ENCODE peak calls at places on chromosome 10, in seven cellular contexts. O, I, V, J, N, D and Z are unnamed samples.
A peak's percentile ranks its signal among the peaks of the same experiment; 100 is the strongest.

GRCh38 chr10:59854571-59854970 is 51.8 kb downstream of the CCDC6 start:
- DNase-seq in I (no peak), D (no peak), J (no peak), N (no peak), O (no peak), V (no peak), Z (no peak)

GRCh38 chr10:47042815-47043750 is 131.9 kb downstream of the PTPN20 start:
- DNase-seq in V (no peak), I (no peak), J (no peak), O (no peak), N (no peak), D (no peak), Z (no peak)

GRCh38 chr10:85642421-85643170 is 724.0 kb downstream of the GRID1 start:
- DNase-seq in N (peak; percentile 45), D (no peak), O (no peak), I (no peak), J (peak; percentile 47), V (peak; percentile 73), Z (peak; percentile 62)

GRCh38 chr10:69628876-69629275 is 1.2 kb upstream of the FAM241B start:
- DNase-seq in I (no peak), J (no peak), D (no peak), V (no peak), N (no peak), O (no peak), Z (no peak)

GRCh38 chr10:117163061-117163953 is 25.2 kb upstream of the VAX1 start:
- DNase-seq in D (no peak), I (no peak), V (no peak), N (no peak), J (no peak), O (peak; percentile 36), Z (no peak)

GRCh38 chr10:92690211-92691041 is 671 bp downstream of the HHEX start:
- DNase-seq in O (peak; percentile 43), D (peak; percentile 69), N (peak; percentile 33), J (no peak), V (peak; percentile 27), I (no peak), Z (peak; percentile 92)

GRCh38 chr10:44047361-44047760 is 337.5 kb downstream of the CXCL12 start:
- DNase-seq in N (no peak), D (no peak), O (no peak), I (no peak), V (no peak), J (no peak), Z (no peak)

GRCh38 chr10:96118604-96119450 is 11.3 kb upstream of the ZNF518A start:
- DNase-seq in J (no peak), V (no peak), N (no peak), D (no peak), I (no peak), O (no peak), Z (no peak)

GRCh38 chr10:88389456-88389855 is 193.7 kb downstream of the RNLS start:
- DNase-seq in V (peak; percentile 73), O (no peak), J (no peak), D (peak; percentile 73), I (no peak), N (peak; percentile 50), Z (no peak)

GRCh38 chr10:21750424-21750823 is 216.4 kb downstream of the MLLT10 start:
- DNase-seq in D (no peak), O (no peak), J (no peak), N (no peak), V (no peak), I (no peak), Z (no peak)

GRCh38 chr10:51960494-51960895 is 261.1 kb upstream of the CSTF2T start:
- DNase-seq in O (no peak), D (peak; percentile 76), J (no peak), N (peak; percentile 53), V (peak; percentile 49), I (no peak), Z (no peak)

GRCh38 chr10:2915412-2915811 is 151.9 kb upstream of the PFKP start:
- DNase-seq in O (no peak), I (no peak), D (no peak), N (no peak), V (no peak), J (no peak), Z (no peak)

GRCh38 chr10:5211696-5212095 is 15.1 kb downstream of the AKR1C4 start:
- DNase-seq in V (no peak), N (no peak), O (no peak), D (no peak), I (no peak), J (no peak), Z (no peak)

GRCh38 chr10:61301560-61301959 is 151.6 kb downstream of the TMEM26 start:
- DNase-seq in N (no peak), D (peak; percentile 26), V (no peak), I (no peak), O (no peak), J (no peak), Z (no peak)

GRCh38 chr10:1171586-1171985 is 115.4 kb downstream of the WDR37 start:
- DNase-seq in O (no peak), N (no peak), V (no peak), I (no peak), D (no peak), J (no peak), Z (no peak)

GRCh38 chr10:73876566-73876965 is 2.2 kb upstream of the CAMK2G start:
- DNase-seq in O (no peak), J (no peak), I (no peak), N (no peak), D (no peak), V (no peak), Z (no peak)

GRCh38 chr10:75236178-75236825 is 545 bp upstream of the COMTD1 start:
- DNase-seq in O (no peak), V (no peak), N (no peak), J (no peak), I (no peak), D (no peak), Z (peak; percentile 36)
- TF ChIP-seq CTCF in O (no peak), V (peak; percentile 22), N (no peak), J (peak; percentile 1), I (no peak), D (no peak), Z (no peak)

GRCh38 chr10:123689880-123690279 is 23.7 kb downstream of the GPR26 start:
- DNase-seq in O (no peak), N (no peak), D (no peak), I (no peak), J (no peak), V (no peak), Z (no peak)

GRCh38 chr10:123685260-123685659 is 19.1 kb downstream of the GPR26 start:
- DNase-seq in D (no peak), N (no peak), O (no peak), V (no peak), I (no peak), J (no peak), Z (no peak)

GRCh38 chr10:123683865-123684264 is 17.7 kb downstream of the GPR26 start:
- DNase-seq in O (no peak), I (no peak), V (no peak), D (no peak), J (no peak), N (no peak), Z (no peak)

GRCh38 chr10:123683459-123683858 is 17.3 kb downstream of the GPR26 start:
- DNase-seq in N (no peak), V (no peak), J (no peak), I (no peak), D (no peak), O (no peak), Z (no peak)

GRCh38 chr10:123687758-123688157 is 21.6 kb downstream of the GPR26 start:
- DNase-seq in V (no peak), O (no peak), D (no peak), N (no peak), I (no peak), J (no peak), Z (no peak)
- TF ChIP-seq CTCF in V (no peak), O (no peak), D (no peak), N (peak; percentile 31), I (no peak), J (no peak), Z (no peak)

GRCh38 chr10:110059965-110060364 is 52.2 kb downstream of the ADD3 start:
- DNase-seq in N (no peak), I (no peak), O (no peak), D (peak; percentile 36), V (no peak), J (no peak), Z (no peak)
- TF ChIP-seq CTCF in N (no peak), I (no peak), O (no peak), D (no peak), V (no peak), J (no peak), Z (no peak)

DNA sequence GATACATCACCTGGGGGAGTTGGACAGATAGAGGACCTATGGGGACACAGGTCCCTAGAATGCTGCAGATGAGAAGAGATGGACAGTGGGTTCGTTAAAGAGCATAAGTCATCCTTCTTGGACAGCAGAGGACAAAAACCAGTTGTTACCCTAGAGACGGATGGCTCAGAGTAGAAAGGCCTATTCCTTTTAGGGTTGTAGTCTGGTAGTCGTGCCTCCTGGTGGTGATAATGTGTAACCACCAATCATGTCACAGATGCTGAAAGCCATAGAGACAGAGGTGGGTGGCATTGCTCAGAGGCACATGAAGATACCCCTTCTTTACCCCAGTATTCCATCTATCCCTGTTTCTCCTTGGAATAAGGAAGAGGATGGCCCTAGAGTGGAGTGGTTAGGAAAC is 554.6 kb downstream of the SORCS1 start:
- DNase-seq in N (peak; percentile 8), I (no peak), V (no peak), D (no peak), O (no peak), J (no peak), Z (no peak)
- TF ChIP-seq CTCF in N (peak; percentile 77), I (no peak), V (no peak), D (no peak), O (peak; percentile 38), J (no peak), Z (no peak)

GRCh38 chr10:42830237-42830636 is 47.6 kb downstream of the BMS1 start:
- DNase-seq in I (no peak), O (no peak), V (no peak), N (no peak), J (no peak), D (no peak), Z (no peak)

DNA sequence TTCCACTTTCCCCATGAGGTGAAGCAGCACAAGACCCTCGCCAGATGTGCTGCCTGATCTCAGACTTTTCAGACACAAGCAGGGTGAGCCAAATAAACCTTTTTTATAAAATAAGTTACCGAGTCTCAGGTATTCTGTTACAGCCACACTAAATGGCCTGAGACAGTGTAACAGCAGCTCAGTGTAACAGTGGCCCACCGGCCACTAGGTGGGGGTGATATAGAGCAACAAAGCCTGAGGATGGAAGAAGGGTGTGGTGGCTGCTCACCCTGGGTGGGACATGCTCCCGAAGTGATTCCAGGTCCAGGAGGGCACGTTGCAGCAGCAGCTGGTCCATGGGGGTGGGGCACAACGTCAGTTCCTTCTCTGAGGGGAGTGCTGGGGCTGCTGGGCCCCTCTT is 44.6 kb downstream of the BMS1 start:
- DNase-seq in O (no peak), D (no peak), V (no peak), I (no peak), J (no peak), N (no peak), Z (no peak)
- TF ChIP-seq CTCF in O (peak; percentile 18), D (no peak), V (no peak), I (no peak), J (no peak), N (peak; percentile 38), Z (no peak)

GRCh38 chr10:123136221-123136805 is 543 bp downstream of the HMX3 start:
- DNase-seq in D (no peak), O (no peak), J (no peak), V (no peak), I (no peak), N (no peak), Z (no peak)
- TF ChIP-seq CTCF in D (no peak), O (no peak), J (no peak), V (no peak), I (no peak), N (no peak), Z (no peak)